ENCODE peak calls at places on chromosomes 1 and 21, in four cellular contexts. I is kidney epithelial cell, J is GM12864, X is cardiac fibroblast. B is an unnamed sample.

GRCh38 chr21:33931799-33932390 is 16.3 kb upstream of the ATP5PO start:
- DNase-seq in X (peak; percentile 29), J (no peak), I (no peak), B (no peak)

GRCh38 chr1:211370669-211371068 is 44.0 kb downstream of the TRAF5 start:
- DNase-seq in J (no peak), X (no peak), I (no peak), B (no peak)

GRCh38 chr1:152745765-152746444 is 11.9 kb upstream of the KPRP start:
- DNase-seq in X (no peak), J (no peak), I (no peak), B (no peak)

GRCh38 chr1:94807742-94808491 is 12.2 kb upstream of the SLC44A3 start:
- DNase-seq in I (no peak), X (no peak), J (no peak), B (no peak)

GRCh38 chr1:53715478-53715877 is 23.5 kb downstream of the GLIS1 start:
- DNase-seq in X (peak; percentile 56), I (no peak), J (no peak), B (no peak)

GRCh38 chr1:179867493-179868330 is 9.9 kb downstream of the TOR1AIP2 start:
- DNase-seq in J (no peak), X (peak; percentile 69), I (no peak), B (no peak)

GRCh38 chr1:15370781-15371467 is 38.8 kb upstream of the EFHD2 start:
- DNase-seq in J (no peak), X (no peak), I (no peak), B (no peak)

GRCh38 chr1:1943834-1944570 is 24.9 kb upstream of the TMEM52 start:
- DNase-seq in X (peak; percentile 18), I (no peak), J (no peak), B (no peak)

GRCh38 chr21:41881051-41881450 is 1.9 kb upstream of the PRDM15 start:
- DNase-seq in X (no peak), J (no peak), I (no peak), B (no peak)

GRCh38 chr1:42957229-42957879 is 1.3 kb downstream of the SLC2A1 start:
- DNase-seq in J (no peak), X (no peak), I (no peak), B (no peak)

GRCh38 chr1:56758135-56758534 is 61.1 kb downstream of the FYB2 start:
- DNase-seq in I (no peak), X (no peak), J (no peak), B (no peak)

GRCh38 chr1:101974599-101975225 is 22.0 kb downstream of the OLFM3 start:
- DNase-seq in J (no peak), I (no peak), X (no peak), B (no peak)

GRCh38 chr1:65514083-65514482 is 93.6 kb downstream of the LEPR start:
- DNase-seq in I (no peak), J (no peak), X (peak; percentile 58), B (no peak)

GRCh38 chr1:46393510-46393909 is 607 bp upstream of the FAAH start:
- DNase-seq in I (no peak), J (no peak), X (no peak), B (no peak)

GRCh38 chr1:192474080-192474683 is 101.4 kb upstream of the RGS1 start:
- DNase-seq in J (no peak), I (no peak), X (peak; percentile 59), B (no peak)

GRCh38 chr21:9772348-9772672 is 749.1 kb upstream of the TPTE start:
- DNase-seq in J (no peak), I (no peak), X (no peak), B (no peak)

GRCh38 chr21:9763306-9763705 is 758.1 kb upstream of the TPTE start:
- DNase-seq in J (no peak), X (no peak), I (no peak), B (no peak)

GRCh38 chr21:9763807-9764206 is 757.6 kb upstream of the TPTE start:
- DNase-seq in J (no peak), I (no peak), X (no peak), B (no peak)

DNA sequence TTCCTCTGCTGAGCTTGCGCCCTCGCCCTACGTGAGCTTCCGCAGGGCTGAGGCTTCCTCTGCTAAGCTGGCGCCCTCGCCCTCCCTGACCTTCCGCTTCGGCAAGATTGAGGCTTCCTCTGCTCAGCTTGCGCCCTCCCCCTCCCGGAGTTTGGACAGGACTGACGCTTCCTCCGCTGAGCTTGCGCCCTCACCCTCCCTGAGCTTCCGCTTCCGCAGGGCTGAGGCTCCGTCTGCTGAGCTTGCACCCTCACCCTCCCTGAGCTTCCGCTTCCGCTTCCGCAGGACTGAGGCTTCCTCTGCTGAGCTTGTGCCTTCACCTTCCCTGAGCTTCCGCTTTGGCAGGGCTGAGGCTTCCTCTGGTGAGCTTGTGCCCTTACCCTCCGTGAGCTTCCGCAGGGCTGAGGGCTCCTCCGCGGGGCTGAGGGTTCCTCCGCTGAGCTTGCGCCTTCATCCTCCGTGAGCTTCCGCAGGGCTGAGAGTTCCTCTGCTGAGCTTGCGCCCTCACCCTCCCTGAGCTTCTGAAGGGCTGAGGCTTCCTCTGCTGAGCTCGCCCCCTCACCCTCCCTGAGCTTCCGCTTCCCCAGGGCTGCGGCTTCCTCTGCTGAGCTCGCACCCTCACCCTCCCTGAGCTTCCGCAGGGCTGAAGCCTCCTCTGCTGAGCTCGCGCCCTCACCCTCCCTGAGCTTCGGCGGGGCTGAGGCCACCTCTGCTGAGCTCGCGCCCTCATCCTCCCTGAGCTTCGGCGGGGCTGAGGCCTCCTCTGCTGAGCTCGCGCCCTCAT is 753.6 kb upstream of the TPTE start:
- DNase-seq in I (no peak), J (no peak), X (no peak), B (no peak)
- H3K4me3 ChIP-seq in I (no peak overlapping the region), J (no peak overlapping the region), X (no peak overlapping the region), B (no peak overlapping the region)

GRCh38 chr1:44351289-44351688 is 3.8 kb downstream of the ERI3 start:
- DNase-seq in I (no peak), X (no peak), J (no peak), B (no peak)
- H3K4me3 ChIP-seq in I (no peak overlapping the region), X (no peak overlapping the region), J (no peak overlapping the region), B (no peak overlapping the region)

DNA sequence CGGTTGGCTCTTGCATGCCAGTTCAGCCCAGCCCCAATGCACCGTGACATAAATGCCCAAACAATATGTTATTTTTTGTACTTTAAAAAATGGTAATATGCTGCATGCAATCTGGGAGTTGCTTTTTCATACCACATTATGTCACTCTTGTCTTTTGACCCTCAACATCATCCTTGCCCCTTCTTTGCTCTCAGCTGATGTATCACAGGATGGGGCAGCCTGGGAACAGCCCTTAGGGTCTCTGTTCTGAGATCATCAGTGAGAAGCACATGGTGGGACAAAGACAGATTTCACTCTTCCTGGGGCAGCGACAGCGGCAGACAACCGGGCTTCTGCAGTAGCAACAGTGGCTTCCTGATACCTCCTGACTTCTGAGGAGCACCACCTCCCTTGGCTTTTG is 79.5 kb downstream of the SETD4 start:
- DNase-seq in I (no peak), J (no peak), X (no peak), B (no peak)
- H3K4me3 ChIP-seq in I (no peak overlapping the region), J (no peak overlapping the region), X (no peak overlapping the region), B (no peak overlapping the region)

DNA sequence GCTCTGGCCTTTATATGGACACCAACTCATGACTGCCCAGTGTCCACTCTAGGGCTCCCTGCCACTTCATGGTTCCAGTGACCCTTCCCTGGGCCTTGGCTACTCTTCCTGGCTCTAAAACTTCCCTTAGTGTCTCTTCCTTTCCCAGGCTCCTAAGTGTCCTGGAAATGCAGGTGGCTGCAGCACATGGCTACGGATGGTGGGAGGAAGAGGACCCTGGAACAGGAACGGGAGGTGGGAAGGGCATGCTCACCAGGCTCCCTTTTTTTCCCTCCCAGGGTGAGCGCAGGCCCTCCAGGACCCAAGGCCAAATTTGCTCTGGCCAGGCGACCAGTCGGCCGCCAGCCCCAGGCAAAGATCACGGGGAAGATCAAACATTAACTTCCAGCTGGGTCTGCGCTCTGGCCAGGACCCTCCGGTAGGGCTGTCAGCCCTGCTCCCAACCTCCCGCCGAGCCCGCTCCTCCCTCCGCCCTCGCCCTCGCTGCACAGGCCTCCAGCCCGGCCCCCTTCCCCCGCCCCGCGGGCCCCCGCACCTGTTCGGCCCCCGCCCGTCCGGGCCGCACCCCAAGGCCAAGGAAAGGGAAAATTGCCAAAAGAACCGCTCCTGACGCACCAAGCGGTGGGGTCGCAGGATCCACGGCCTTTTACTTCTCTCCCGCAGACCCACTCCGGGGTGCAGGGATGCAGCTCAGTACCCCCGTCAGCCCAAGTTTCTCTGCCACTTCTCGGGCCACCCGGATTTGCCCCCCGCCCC is 955 bp downstream of the TCEA3 start:
- DNase-seq in X (no peak), I (no peak), J (no peak), B (no peak)
- H3K4me3 ChIP-seq in X (peak overlapping the region; percentile 13), I (peak overlapping the region; percentile 15), J (no peak overlapping the region), B (peak overlapping the region; percentile 55)

GRCh38 chr1:165424454-165425283 is 20.3 kb downstream of the RXRG start:
- DNase-seq in J (no peak), I (no peak), X (peak; percentile 14), B (no peak)
- H3K4me3 ChIP-seq in J (no peak overlapping the region), I (no peak overlapping the region), X (no peak overlapping the region), B (no peak overlapping the region)

GRCh38 chr1:155134322-155134721 is 1.3 kb upstream of the SLC50A1 start:
- DNase-seq in J (no peak), I (no peak), X (no peak), B (no peak)
- H3K4me3 ChIP-seq in J (no peak overlapping the region), I (no peak overlapping the region), X (no peak overlapping the region), B (no peak overlapping the region)

DNA sequence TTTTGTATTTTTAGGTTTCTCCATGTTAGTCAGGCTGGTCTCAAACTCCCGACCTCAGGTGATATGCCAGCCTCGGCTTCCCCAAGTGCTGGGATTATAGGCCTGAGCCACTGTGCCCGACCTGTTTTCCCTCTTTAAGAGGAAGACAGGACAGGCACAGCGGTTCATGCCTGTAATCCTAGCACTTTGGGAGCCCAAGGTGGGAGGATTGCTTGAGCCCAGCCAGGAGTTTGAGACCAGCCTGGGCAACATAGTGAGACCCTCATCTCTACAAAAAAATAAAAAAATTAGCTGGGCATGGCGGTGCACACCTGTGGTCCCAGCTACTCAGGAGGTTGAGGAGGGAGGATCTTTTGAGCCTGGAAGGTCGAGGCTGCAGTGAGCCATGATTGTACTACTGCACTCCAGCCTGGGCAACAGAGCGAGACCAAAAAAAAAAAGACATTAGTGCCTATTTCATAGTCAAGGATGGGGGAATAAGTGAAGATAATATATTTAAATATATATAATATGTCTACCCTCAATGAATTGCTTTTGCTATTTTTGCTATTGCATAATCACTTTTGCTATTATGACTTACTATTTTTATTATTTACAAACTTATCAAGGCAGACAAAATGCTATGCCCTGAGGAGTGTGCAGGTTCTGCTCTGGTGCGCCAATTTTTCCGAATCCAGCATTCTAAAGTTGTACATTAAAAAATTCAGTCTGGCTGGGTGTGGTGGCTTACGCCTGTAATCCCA is 17.7 kb downstream of the MARCKSL1 start:
- DNase-seq in I (no peak), J (no peak), X (no peak), B (no peak)
- H3K4me3 ChIP-seq in I (no peak overlapping the region), J (no peak overlapping the region), X (no peak overlapping the region), B (no peak overlapping the region)

GRCh38 chr21:45439171-45439872 is 34.4 kb downstream of the COL18A1 start:
- DNase-seq in I (peak; percentile 61), X (peak; percentile 94), J (peak; percentile 47), B (no peak)
- H3K4me3 ChIP-seq in I (no peak overlapping the region), X (no peak overlapping the region), J (peak overlapping the region; percentile 10), B (no peak overlapping the region)

DNA sequence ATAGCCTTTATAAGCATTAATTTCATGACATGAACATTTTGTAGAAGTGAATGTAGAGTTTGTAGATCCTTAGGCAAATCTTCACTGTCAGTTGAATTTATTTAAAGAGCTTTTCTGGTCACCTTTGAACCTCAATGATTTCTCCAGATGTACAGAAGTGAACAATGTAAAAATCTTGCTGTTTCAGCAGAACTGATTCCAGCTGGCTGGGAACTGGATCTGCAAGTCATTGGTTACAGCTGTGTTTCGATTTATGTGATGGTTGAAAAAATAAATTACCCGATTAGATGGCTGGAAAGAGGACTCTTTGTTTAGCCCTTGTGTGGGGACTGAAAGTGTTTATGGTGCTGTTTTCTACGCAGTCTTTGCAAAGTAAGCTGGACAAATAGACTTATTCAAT is 849.8 kb downstream of the USP25 start:
- DNase-seq in I (no peak), J (no peak), X (peak; percentile 31), B (no peak)
- H3K4me3 ChIP-seq in I (no peak overlapping the region), J (no peak overlapping the region), X (no peak overlapping the region), B (no peak overlapping the region)